ENCODE peak calls at places on chromosomes 4 and X, in seven cellular contexts. One of them, this sample, is unnamed.

GRCh38 chr4:102736636-102737549 is 23.9 kb downstream of the MANBA start:
- DNase-seq in BE2C: no peak
- DNase-seq in astrocyte of the spinal cord: peak
- DNase-seq in lung: no peak
- DNase-seq in left ventricle myocardium inferior: no peak
- DNase-seq in keratinocyte: no peak
- DNase-seq in HL-60: no peak
- DNase-seq in this sample: no peak

GRCh38 chr4:48909697-48910096 is 3.1 kb upstream of the OCIAD2 start:
- DNase-seq in BE2C: peak
- DNase-seq in astrocyte of the spinal cord: peak
- DNase-seq in lung: peak
- DNase-seq in left ventricle myocardium inferior: no peak
- DNase-seq in keratinocyte: peak
- DNase-seq in HL-60: no peak
- DNase-seq in this sample: no peak

GRCh38 chrX:42375080-42375479 is 402.9 kb downstream of the PPP1R2C start:
- DNase-seq in BE2C: no peak
- DNase-seq in astrocyte of the spinal cord: no peak
- DNase-seq in lung: no peak
- DNase-seq in left ventricle myocardium inferior: no peak
- DNase-seq in keratinocyte: no peak
- DNase-seq in HL-60: no peak
- DNase-seq in this sample: no peak

GRCh38 chr4:112213850-112214249 is 17.7 kb upstream of the AP1AR start:
- DNase-seq in BE2C: no peak
- DNase-seq in astrocyte of the spinal cord: peak
- DNase-seq in lung: no peak
- DNase-seq in left ventricle myocardium inferior: no peak
- DNase-seq in keratinocyte: no peak
- DNase-seq in HL-60: peak
- DNase-seq in this sample: no peak

GRCh38 chr4:115113382-115114106 is at the start of gene NDST4:
- DNase-seq in BE2C: no peak
- DNase-seq in astrocyte of the spinal cord: peak
- DNase-seq in lung: no peak
- DNase-seq in left ventricle myocardium inferior: no peak
- DNase-seq in keratinocyte: no peak
- DNase-seq in HL-60: no peak
- DNase-seq in this sample: no peak

GRCh38 chrX:13283968-13284914 is 35.6 kb downstream of the ATXN3L start:
- DNase-seq in BE2C: peak
- DNase-seq in astrocyte of the spinal cord: peak
- DNase-seq in lung: no peak
- DNase-seq in left ventricle myocardium inferior: no peak
- DNase-seq in keratinocyte: no peak
- DNase-seq in HL-60: no peak
- DNase-seq in this sample: no peak

GRCh38 chr4:79390890-79391289 is 17.1 kb downstream of the GK2 start:
- DNase-seq in BE2C: no peak
- DNase-seq in astrocyte of the spinal cord: no peak
- DNase-seq in lung: no peak
- DNase-seq in left ventricle myocardium inferior: no peak
- DNase-seq in keratinocyte: no peak
- DNase-seq in HL-60: no peak
- DNase-seq in this sample: no peak

GRCh38 chr4:165493359-165493758 is 114.6 kb downstream of the CPE start:
- DNase-seq in BE2C: peak
- DNase-seq in astrocyte of the spinal cord: peak
- DNase-seq in lung: peak
- DNase-seq in left ventricle myocardium inferior: peak
- DNase-seq in keratinocyte: no peak
- DNase-seq in HL-60: no peak
- DNase-seq in this sample: no peak

GRCh38 chr4:15438939-15439524 is 11.2 kb downstream of the C1QTNF7 start:
- DNase-seq in BE2C: no peak
- DNase-seq in astrocyte of the spinal cord: peak
- DNase-seq in lung: no peak
- DNase-seq in left ventricle myocardium inferior: no peak
- DNase-seq in keratinocyte: no peak
- DNase-seq in HL-60: no peak
- DNase-seq in this sample: no peak

GRCh38 chr4:134201216-134202098 is at the start of gene PABPC4L:
- DNase-seq in BE2C: peak
- DNase-seq in astrocyte of the spinal cord: peak
- DNase-seq in lung: peak
- DNase-seq in left ventricle myocardium inferior: peak
- DNase-seq in keratinocyte: no peak
- DNase-seq in HL-60: no peak
- DNase-seq in this sample: no peak

GRCh38 chrX:108268434-108269080 is 169.7 kb downstream of the COL4A6 start:
- DNase-seq in BE2C: no peak
- DNase-seq in astrocyte of the spinal cord: no peak
- DNase-seq in lung: no peak
- DNase-seq in left ventricle myocardium inferior: no peak
- DNase-seq in keratinocyte: no peak
- DNase-seq in HL-60: no peak
- DNase-seq in this sample: no peak

GRCh38 chr4:96602661-96603060 is 762.8 kb downstream of the PDHA2 start:
- DNase-seq in BE2C: no peak
- DNase-seq in astrocyte of the spinal cord: no peak
- DNase-seq in lung: no peak
- DNase-seq in left ventricle myocardium inferior: no peak
- DNase-seq in keratinocyte: no peak
- DNase-seq in HL-60: no peak
- DNase-seq in this sample: no peak

GRCh38 chr4:89001647-89002518 is 55.1 kb downstream of the FAM13A start:
- DNase-seq in BE2C: peak
- DNase-seq in astrocyte of the spinal cord: no peak
- DNase-seq in lung: no peak
- DNase-seq in left ventricle myocardium inferior: no peak
- DNase-seq in keratinocyte: no peak
- DNase-seq in HL-60: no peak
- DNase-seq in this sample: no peak

GRCh38 chrX:45006002-45006800 is 133.2 kb downstream of the KDM6A start:
- DNase-seq in BE2C: no peak
- DNase-seq in astrocyte of the spinal cord: peak
- DNase-seq in lung: no peak
- DNase-seq in left ventricle myocardium inferior: no peak
- DNase-seq in keratinocyte: peak
- DNase-seq in HL-60: no peak
- DNase-seq in this sample: no peak

GRCh38 chr4:154939851-154940250 is 158.8 kb downstream of the RBM46 start:
- DNase-seq in BE2C: peak
- DNase-seq in astrocyte of the spinal cord: no peak
- DNase-seq in lung: no peak
- DNase-seq in left ventricle myocardium inferior: no peak
- DNase-seq in keratinocyte: no peak
- DNase-seq in HL-60: no peak
- DNase-seq in this sample: no peak

GRCh38 chr4:80948161-80948560 is 82.3 kb upstream of the BMP3 start:
- DNase-seq in BE2C: no peak
- DNase-seq in astrocyte of the spinal cord: no peak
- DNase-seq in lung: no peak
- DNase-seq in left ventricle myocardium inferior: no peak
- DNase-seq in keratinocyte: no peak
- DNase-seq in HL-60: no peak
- DNase-seq in this sample: no peak

GRCh38 chr4:184310881-184311709 is 93.4 kb upstream of the ENPP6 start:
- DNase-seq in BE2C: no peak
- DNase-seq in astrocyte of the spinal cord: no peak
- DNase-seq in lung: no peak
- DNase-seq in left ventricle myocardium inferior: peak
- DNase-seq in keratinocyte: no peak
- DNase-seq in HL-60: no peak
- DNase-seq in this sample: no peak

GRCh38 chrX:140712413-140713173 is 3.0 kb downstream of the LINC00632 start:
- DNase-seq in BE2C: peak
- DNase-seq in astrocyte of the spinal cord: peak
- DNase-seq in lung: peak
- DNase-seq in left ventricle myocardium inferior: peak
- DNase-seq in keratinocyte: no peak
- DNase-seq in HL-60: no peak
- DNase-seq in this sample: no peak

GRCh38 chrX:134172588-134173259 is 64.3 kb upstream of the CCDC160 start:
- DNase-seq in BE2C: no peak
- DNase-seq in astrocyte of the spinal cord: peak
- DNase-seq in lung: no peak
- DNase-seq in left ventricle myocardium inferior: peak
- DNase-seq in keratinocyte: no peak
- DNase-seq in HL-60: no peak
- DNase-seq in this sample: no peak

GRCh38 chr4:151484396-151485102 is 75.6 kb downstream of the FHIP1A start:
- DNase-seq in BE2C: no peak
- DNase-seq in astrocyte of the spinal cord: peak
- DNase-seq in lung: no peak
- DNase-seq in left ventricle myocardium inferior: no peak
- DNase-seq in keratinocyte: peak
- DNase-seq in HL-60: no peak
- DNase-seq in this sample: no peak

GRCh38 chr4:177487977-177488376 is 45.7 kb upstream of the AGA start:
- DNase-seq in BE2C: no peak
- DNase-seq in astrocyte of the spinal cord: no peak
- DNase-seq in lung: no peak
- DNase-seq in left ventricle myocardium inferior: no peak
- DNase-seq in keratinocyte: no peak
- DNase-seq in HL-60: no peak
- DNase-seq in this sample: no peak

DNA sequence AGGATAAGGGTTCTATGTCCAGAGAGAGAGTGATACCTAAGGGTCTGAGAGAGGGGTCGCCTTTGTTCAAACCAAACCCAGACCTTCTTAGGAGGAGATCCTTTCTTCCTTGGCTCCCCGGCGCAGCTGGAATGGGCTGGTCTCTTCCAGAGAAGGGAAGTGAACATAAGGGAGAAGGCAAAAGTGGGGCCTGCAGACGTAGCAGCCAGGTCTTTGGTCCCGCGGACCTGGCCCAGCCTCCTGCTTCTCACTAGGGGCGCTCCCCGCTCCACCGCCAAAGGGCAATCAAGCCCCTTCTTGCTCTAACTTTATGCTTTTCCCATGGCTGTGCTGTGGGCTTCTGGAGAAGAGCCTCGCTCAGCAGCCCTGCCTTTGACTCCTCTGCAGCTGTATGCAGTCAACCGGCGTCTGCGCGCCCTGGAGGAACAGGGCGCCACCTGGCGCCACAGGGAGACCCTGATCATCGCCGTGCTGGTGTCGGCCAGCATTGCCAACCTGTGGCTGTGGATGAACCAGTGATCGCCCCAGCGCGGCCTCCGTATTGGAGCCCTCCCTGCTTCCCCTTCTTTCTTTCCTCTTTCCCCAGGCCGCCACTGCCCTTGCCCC is 6.5 kb downstream of the FATE1 start:
- DNase-seq in BE2C: no peak
- DNase-seq in astrocyte of the spinal cord: peak
- DNase-seq in lung: no peak
- DNase-seq in left ventricle myocardium inferior: peak
- DNase-seq in keratinocyte: no peak
- DNase-seq in HL-60: no peak
- DNase-seq in this sample: no peak
- TF ChIP-seq CTCF in BE2C: no peak
- TF ChIP-seq CTCF in astrocyte of the spinal cord: peak
- TF ChIP-seq CTCF in lung: no peak
- TF ChIP-seq CTCF in left ventricle myocardium inferior: peak
- TF ChIP-seq CTCF in keratinocyte: no peak
- TF ChIP-seq CTCF in HL-60: no peak
- TF ChIP-seq CTCF in this sample: no peak

DNA sequence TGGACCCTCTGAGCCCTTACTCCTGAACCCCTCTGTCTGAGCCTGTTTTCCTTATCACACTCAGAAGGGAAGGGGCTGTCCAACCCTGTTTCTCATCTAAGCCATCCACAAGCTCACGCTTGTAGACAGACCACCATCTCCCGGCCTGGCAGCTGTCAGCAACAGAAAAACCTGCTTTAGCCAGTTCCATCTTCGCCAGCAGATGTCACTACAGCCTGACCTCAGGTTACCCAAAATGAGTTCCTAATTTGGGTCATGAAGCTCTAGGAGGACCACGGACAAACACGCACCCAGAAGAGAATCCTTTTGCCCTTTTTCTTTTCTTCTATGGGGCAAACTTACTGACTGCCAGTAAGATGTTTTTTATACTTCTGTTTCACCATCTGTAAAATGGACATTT is 445.4 kb downstream of the BCOR start:
- DNase-seq in BE2C: peak
- DNase-seq in astrocyte of the spinal cord: no peak
- DNase-seq in lung: no peak
- DNase-seq in left ventricle myocardium inferior: no peak
- DNase-seq in keratinocyte: no peak
- DNase-seq in HL-60: no peak
- DNase-seq in this sample: peak
- TF ChIP-seq CTCF in BE2C: peak
- TF ChIP-seq CTCF in astrocyte of the spinal cord: peak
- TF ChIP-seq CTCF in lung: peak
- TF ChIP-seq CTCF in left ventricle myocardium inferior: peak
- TF ChIP-seq CTCF in keratinocyte: peak
- TF ChIP-seq CTCF in HL-60: no peak
- TF ChIP-seq CTCF in this sample: peak

DNA sequence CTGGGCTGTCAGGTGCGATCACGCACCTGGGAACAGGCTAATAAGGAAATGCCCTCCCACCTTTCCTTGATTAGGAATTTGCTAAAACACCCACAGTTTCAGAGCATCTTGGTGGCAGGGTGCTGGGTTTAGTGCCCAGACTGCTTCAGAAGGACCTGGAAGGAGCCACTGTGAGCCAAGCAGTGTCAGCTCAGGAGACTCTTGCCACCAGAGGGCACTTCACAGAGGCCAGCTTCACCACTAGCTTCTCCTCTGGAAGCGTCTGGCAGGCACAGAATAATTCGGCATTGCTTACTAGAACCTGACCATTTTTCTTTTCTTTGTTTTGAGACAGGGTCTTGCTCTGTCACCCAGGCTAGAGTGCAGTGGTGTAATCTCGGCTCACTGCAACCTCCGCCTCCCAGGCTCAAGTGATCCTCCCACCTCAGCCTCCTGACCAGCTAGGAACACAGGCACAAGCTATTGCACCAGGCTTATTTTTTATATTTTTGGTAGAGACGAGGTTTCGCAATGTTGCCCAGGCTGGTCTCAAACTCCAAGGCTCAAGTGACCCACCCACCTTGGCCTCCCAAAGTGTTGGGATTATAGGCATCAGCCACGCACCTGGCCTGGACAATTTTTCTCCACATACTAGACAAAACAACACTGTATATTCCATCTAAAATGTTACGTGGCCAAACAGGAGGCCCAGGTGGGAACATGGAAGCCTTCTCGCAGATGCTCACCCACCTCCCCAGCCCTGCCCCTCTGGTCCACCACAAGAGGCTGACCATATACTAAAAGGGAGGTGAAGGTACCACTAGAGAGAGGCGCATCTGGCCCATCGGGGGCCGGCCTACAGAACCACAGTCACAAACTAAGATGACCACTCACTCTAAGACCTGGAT is 14.1 kb downstream of the NOP14 start:
- DNase-seq in BE2C: no peak
- DNase-seq in astrocyte of the spinal cord: no peak
- DNase-seq in lung: no peak
- DNase-seq in left ventricle myocardium inferior: no peak
- DNase-seq in keratinocyte: no peak
- DNase-seq in HL-60: no peak
- DNase-seq in this sample: no peak
- TF ChIP-seq CTCF in BE2C: peak
- TF ChIP-seq CTCF in astrocyte of the spinal cord: peak
- TF ChIP-seq CTCF in lung: peak
- TF ChIP-seq CTCF in left ventricle myocardium inferior: peak
- TF ChIP-seq CTCF in keratinocyte: peak
- TF ChIP-seq CTCF in HL-60: peak
- TF ChIP-seq CTCF in this sample: peak

GRCh38 chrX:153381684-153382532 is 19.2 kb downstream of the PNMA6E start:
- DNase-seq in BE2C: peak
- DNase-seq in astrocyte of the spinal cord: peak
- DNase-seq in lung: no peak
- DNase-seq in left ventricle myocardium inferior: no peak
- DNase-seq in keratinocyte: no peak
- DNase-seq in HL-60: no peak
- DNase-seq in this sample: no peak
- TF ChIP-seq CTCF in BE2C: peak
- TF ChIP-seq CTCF in astrocyte of the spinal cord: no peak
- TF ChIP-seq CTCF in lung: no peak
- TF ChIP-seq CTCF in left ventricle myocardium inferior: no peak
- TF ChIP-seq CTCF in keratinocyte: no peak
- TF ChIP-seq CTCF in HL-60: no peak
- TF ChIP-seq CTCF in this sample: no peak

This sample was measured in GM12864.